ENCODE peak calls at places on chromosomes 16 and 17, in six cellular contexts. One of them, this sample, is unnamed.
A peak's percentile ranks its signal among the peaks of the same experiment; 100 is the strongest.

GRCh38 chr17:58335061-58335731 is 6.6 kb upstream of the TSPOAP1 start:
- DNase-seq in psoas muscle: no peak
- DNase-seq in T follicular helper cell: no peak
- DNase-seq in H9: peak; percentile 31
- DNase-seq in CD8-positive, alpha-beta T cell: peak; percentile 44
- DNase-seq in left lung: no peak
- DNase-seq in this sample: no peak

GRCh38 chr16:13873835-13874438 is 46.0 kb upstream of the ERCC4 start:
- DNase-seq in psoas muscle: no peak
- DNase-seq in T follicular helper cell: no peak
- DNase-seq in H9: peak; percentile 54
- DNase-seq in CD8-positive, alpha-beta T cell: no peak
- DNase-seq in left lung: no peak
- DNase-seq in this sample: no peak

GRCh38 chr17:79954281-79955166 is 81.1 kb downstream of the TBC1D16 start:
- DNase-seq in psoas muscle: no peak
- DNase-seq in T follicular helper cell: no peak
- DNase-seq in H9: peak; percentile 32
- DNase-seq in CD8-positive, alpha-beta T cell: no peak
- DNase-seq in left lung: peak; percentile 56
- DNase-seq in this sample: peak; percentile 5

GRCh38 chr16:89985219-89985618 is 34.0 kb downstream of the DBNDD1 start:
- DNase-seq in psoas muscle: no peak
- DNase-seq in T follicular helper cell: no peak
- DNase-seq in H9: no peak
- DNase-seq in CD8-positive, alpha-beta T cell: no peak
- DNase-seq in left lung: peak; percentile 39
- DNase-seq in this sample: no peak

GRCh38 chr16:52929478-52929877 is 123.2 kb downstream of the CHD9NB start:
- DNase-seq in psoas muscle: no peak
- DNase-seq in T follicular helper cell: no peak
- DNase-seq in H9: no peak
- DNase-seq in CD8-positive, alpha-beta T cell: no peak
- DNase-seq in left lung: no peak
- DNase-seq in this sample: no peak

GRCh38 chr16:978403-978802 is 3.2 kb upstream of the SOX8 start:
- DNase-seq in psoas muscle: no peak
- DNase-seq in T follicular helper cell: no peak
- DNase-seq in H9: no peak
- DNase-seq in CD8-positive, alpha-beta T cell: no peak
- DNase-seq in left lung: peak; percentile 60
- DNase-seq in this sample: no peak

GRCh38 chr17:80800775-80801391 is 190.8 kb upstream of the CHMP6 start:
- DNase-seq in psoas muscle: no peak
- DNase-seq in T follicular helper cell: no peak
- DNase-seq in H9: peak; percentile 32
- DNase-seq in CD8-positive, alpha-beta T cell: no peak
- DNase-seq in left lung: no peak
- DNase-seq in this sample: no peak

GRCh38 chr17:63495471-63495870 is 18.6 kb downstream of the ACE start:
- DNase-seq in psoas muscle: no peak
- DNase-seq in T follicular helper cell: no peak
- DNase-seq in H9: no peak
- DNase-seq in CD8-positive, alpha-beta T cell: no peak
- DNase-seq in left lung: no peak
- DNase-seq in this sample: no peak

GRCh38 chr17:76943781-76944213 is 75.6 kb downstream of the MGAT5B start:
- DNase-seq in psoas muscle: no peak
- DNase-seq in T follicular helper cell: no peak
- DNase-seq in H9: no peak
- DNase-seq in CD8-positive, alpha-beta T cell: no peak
- DNase-seq in left lung: peak; percentile 62
- DNase-seq in this sample: no peak

GRCh38 chr17:10130263-10130662 is 68.1 kb downstream of the GAS7 start:
- DNase-seq in psoas muscle: no peak
- DNase-seq in T follicular helper cell: no peak
- DNase-seq in H9: no peak
- DNase-seq in CD8-positive, alpha-beta T cell: no peak
- DNase-seq in left lung: no peak
- DNase-seq in this sample: no peak

GRCh38 chr16:52408197-52408845 is 138.6 kb downstream of the TOX3 start:
- DNase-seq in psoas muscle: no peak
- DNase-seq in T follicular helper cell: no peak
- DNase-seq in H9: no peak
- DNase-seq in CD8-positive, alpha-beta T cell: no peak
- DNase-seq in left lung: no peak
- DNase-seq in this sample: no peak

GRCh38 chr17:73831699-73832098 is 187.5 kb upstream of the SDK2 start:
- DNase-seq in psoas muscle: no peak
- DNase-seq in T follicular helper cell: no peak
- DNase-seq in H9: no peak
- DNase-seq in CD8-positive, alpha-beta T cell: no peak
- DNase-seq in left lung: no peak
- DNase-seq in this sample: no peak

GRCh38 chr16:12728471-12728870 is 75.2 kb downstream of the CPPED1 start:
- DNase-seq in psoas muscle: no peak
- DNase-seq in T follicular helper cell: no peak
- DNase-seq in H9: no peak
- DNase-seq in CD8-positive, alpha-beta T cell: no peak
- DNase-seq in left lung: no peak
- DNase-seq in this sample: no peak

GRCh38 chr17:65261682-65262636 is 124.8 kb downstream of the RGS9 start:
- DNase-seq in psoas muscle: no peak
- DNase-seq in T follicular helper cell: no peak
- DNase-seq in H9: no peak
- DNase-seq in CD8-positive, alpha-beta T cell: no peak
- DNase-seq in left lung: no peak
- DNase-seq in this sample: no peak

GRCh38 chr17:33968350-33969044 is 286.6 kb upstream of the CCL2 start:
- DNase-seq in psoas muscle: no peak
- DNase-seq in T follicular helper cell: no peak
- DNase-seq in H9: peak; percentile 50
- DNase-seq in CD8-positive, alpha-beta T cell: no peak
- DNase-seq in left lung: no peak
- DNase-seq in this sample: no peak

GRCh38 chr16:10729649-10730048 is 14.0 kb upstream of the NUBP1 start:
- DNase-seq in psoas muscle: peak; percentile 54
- DNase-seq in T follicular helper cell: no peak
- DNase-seq in H9: no peak
- DNase-seq in CD8-positive, alpha-beta T cell: no peak
- DNase-seq in left lung: no peak
- DNase-seq in this sample: no peak

GRCh38 chr17:62750502-62751349 is 57.4 kb downstream of the MARCHF10 start:
- DNase-seq in psoas muscle: no peak
- DNase-seq in T follicular helper cell: no peak
- DNase-seq in H9: peak; percentile 72
- DNase-seq in CD8-positive, alpha-beta T cell: no peak
- DNase-seq in left lung: no peak
- DNase-seq in this sample: no peak

GRCh38 chr17:80414803-80415625 is at the start of gene ENDOV:
- DNase-seq in psoas muscle: peak; percentile 95
- DNase-seq in T follicular helper cell: peak; percentile 94
- DNase-seq in H9: peak; percentile 96
- DNase-seq in CD8-positive, alpha-beta T cell: peak; percentile 96
- DNase-seq in left lung: peak; percentile 98
- DNase-seq in this sample: peak; percentile 94

This sample was measured in left ventricle myocardium inferior.